ENCODE peak calls at places on chromosomes 7 and 10, in seven cellular contexts. T is neuronal stem cell, F is IMR-90, B is H9, S is trophoblast cell, X is mesenchymal stem cell, M is H1. W is an unnamed sample.

GRCh38 chr7:66747385-66748126 is 7.0 kb downstream of the RABGEF1 start:
- DNase-seq in M (no peak), T (no peak), B (no peak), F (no peak), S (no peak), X (no peak), W (no peak)

GRCh38 chr10:35092851-35093250 is 2.7 kb upstream of the CUL2 start:
- DNase-seq in X (no peak), M (no peak), T (no peak), B (no peak), F (no peak), S (peak; percentile 61), W (no peak)

GRCh38 chr7:26490631-26491624 is 199.3 kb downstream of the SNX10 start:
- DNase-seq in F (no peak), S (peak; percentile 43), X (no peak), B (no peak), M (no peak), T (no peak), W (no peak)

GRCh38 chr10:59991661-59992060 is 85.3 kb upstream of the CCDC6 start:
- DNase-seq in S (peak; percentile 33), X (peak; percentile 71), B (no peak), F (no peak), T (no peak), M (no peak), W (peak; percentile 42)

GRCh38 chr7:274262-274661 is 15.7 kb upstream of the FOXL3 start:
- DNase-seq in X (no peak), F (no peak), S (no peak), B (no peak), T (no peak), M (no peak), W (no peak)

GRCh38 chr7:45923290-45923689 is 2.2 kb upstream of the IGFBP3 start:
- DNase-seq in B (peak; percentile 62), M (no peak), X (peak; percentile 77), F (peak; percentile 72), S (peak; percentile 89), T (peak; percentile 64), W (peak; percentile 68)

GRCh38 chr7:29139191-29139590 is 7.1 kb downstream of the CPVL start:
- DNase-seq in X (no peak), M (no peak), S (peak; percentile 85), B (no peak), F (no peak), T (no peak), W (peak; percentile 40)

GRCh38 chr10:7410306-7410799 is 481 bp downstream of the SFMBT2 start:
- DNase-seq in F (peak; percentile 10), M (no peak), T (no peak), X (peak; percentile 39), S (peak; percentile 35), B (peak; percentile 68), W (peak; percentile 87)

GRCh38 chr10:11875183-11875498 is 52.0 kb downstream of the PROSER2 start:
- DNase-seq in S (no peak), F (peak; percentile 6), X (peak; percentile 43), M (no peak), T (no peak), B (peak; percentile 63), W (no peak)

GRCh38 chr7:590731-591551 is 71.3 kb upstream of the PDGFA start:
- DNase-seq in S (peak; percentile 67), X (no peak), F (no peak), B (no peak), M (no peak), T (no peak), W (no peak)

GRCh38 chr10:122515022-122515424 is 45.5 kb upstream of the DMBT1 start:
- DNase-seq in M (no peak), B (no peak), S (no peak), F (no peak), T (no peak), X (no peak), W (no peak)

GRCh38 chr10:46298346-46299266 is 11.8 kb downstream of the ANTXRL start:
- DNase-seq in T (no peak), X (no peak), B (no peak), F (no peak), M (no peak), S (no peak), W (no peak)

GRCh38 chr10:70903262-70903921 is 15.0 kb upstream of the PCBD1 start:
- DNase-seq in S (peak; percentile 50), F (peak; percentile 44), T (peak; percentile 49), M (no peak), X (peak; percentile 45), B (peak; percentile 83), W (peak; percentile 72)

GRCh38 chr10:105149371-105149871 is 508.3 kb downstream of the SORCS3 start:
- DNase-seq in S (no peak), F (no peak), T (no peak), X (no peak), B (no peak), M (no peak), W (no peak)

GRCh38 chr10:48684792-48685651 is at the start of gene WDFY4:
- DNase-seq in B (no peak), S (peak; percentile 13), M (no peak), X (no peak), T (no peak), F (no peak), W (no peak)

GRCh38 chr10:48770558-48771089 is 86.0 kb downstream of the WDFY4 start:
- DNase-seq in M (no peak), X (no peak), T (no peak), F (no peak), S (no peak), B (no peak), W (no peak)

GRCh38 chr7:116911799-116912198 is 41.5 kb upstream of the ST7 start:
- DNase-seq in T (no peak), B (no peak), M (no peak), F (no peak), X (peak; percentile 12), S (no peak), W (no peak)

GRCh38 chr10:17138450-17139062 is 8.9 kb upstream of the CUBN start:
- DNase-seq in B (no peak), M (no peak), S (no peak), F (no peak), X (no peak), T (no peak), W (no peak)

GRCh38 chr10:16891375-16892313 is 74.4 kb upstream of the RSU1 start:
- DNase-seq in F (peak; percentile 82), B (peak; percentile 82), M (peak; percentile 43), T (peak; percentile 53), S (peak; percentile 27), X (peak; percentile 82), W (peak; percentile 94)

GRCh38 chr7:5854738-5855137 is 25.9 kb upstream of the OCM start:
- DNase-seq in M (no peak), X (no peak), T (no peak), F (no peak), S (no peak), B (no peak), W (no peak)

GRCh38 chr7:977326-978048 is 2.1 kb upstream of the COX19 start:
- DNase-seq in T (no peak), S (no peak), F (peak; percentile 46), X (peak; percentile 34), M (no peak), B (no peak), W (no peak)

GRCh38 chr10:95836610-95837367 is 71.0 kb upstream of the CC2D2B start:
- DNase-seq in F (no peak), M (no peak), T (no peak), B (no peak), X (peak; percentile 31), S (no peak), W (no peak)
- H3K4me1 ChIP-seq in F (peaks cover 10% of the 10 kb centered on the region), M (no peaks in the 10 kb centered on the region), T (peaks cover 5% of the 10 kb centered on the region), B (no peaks in the 10 kb centered on the region), X (no peaks in the 10 kb centered on the region), S (no peaks in the 10 kb centered on the region), W (no peaks in the 10 kb centered on the region)

DNA sequence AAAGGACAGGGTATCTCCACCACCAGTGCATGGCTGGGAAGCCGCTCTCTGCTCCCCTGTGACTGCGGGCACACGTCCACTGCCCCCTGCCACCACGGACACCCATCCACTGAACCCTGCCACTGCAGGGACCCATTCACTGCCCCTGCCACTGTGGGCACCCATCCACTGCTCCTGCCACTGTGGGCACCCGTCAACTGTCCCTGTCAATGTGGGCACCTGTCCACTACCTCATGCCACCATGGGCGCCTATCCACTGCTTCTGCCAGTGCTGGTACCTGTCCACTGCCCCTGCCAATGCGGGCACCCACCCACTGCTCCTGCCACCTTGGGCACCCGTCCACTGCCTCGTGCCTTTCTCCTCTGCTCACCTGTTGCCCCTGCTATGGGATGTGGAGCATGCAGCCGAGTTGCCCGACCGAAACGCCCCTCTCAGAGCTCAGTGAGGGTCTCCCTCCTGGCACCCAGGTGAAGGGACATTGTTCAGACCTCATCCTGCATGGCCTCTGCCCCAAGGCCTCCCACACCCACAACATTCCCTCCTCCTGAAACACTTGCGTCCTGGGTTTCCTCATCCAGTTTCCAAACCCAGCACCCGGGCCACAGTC is 207.4 kb downstream of the ADARB2 start:
- DNase-seq in X (no peak), M (no peak), F (no peak), S (no peak), T (no peak), B (no peak), W (no peak)
- H2BK120ac ChIP-seq in X (no peak overlapping the region), M (no peak overlapping the region), F (no peak overlapping the region), S (no peak overlapping the region), T (no peak overlapping the region), B (no peak overlapping the region), W (no peak overlapping the region)

GRCh38 chr10:91690412-91690811 is 57.5 kb upstream of the PPP1R3C start:
- DNase-seq in X (no peak), F (no peak), T (no peak), M (no peak), B (no peak), S (no peak), W (no peak)
- H3K4me1 ChIP-seq in X (no peaks in the 10 kb centered on the region), F (peaks cover 8% of the 10 kb centered on the region), T (peaks cover 2% of the 10 kb centered on the region), M (no peaks in the 10 kb centered on the region), B (no peaks in the 10 kb centered on the region), S (no peaks in the 10 kb centered on the region), W (no peaks in the 10 kb centered on the region)

GRCh38 chr10:13462551-13462950 is 66.3 kb downstream of the BEND7 start:
- DNase-seq in B (no peak), T (no peak), X (no peak), S (peak; percentile 23), M (no peak), F (peak; percentile 53), W (no peak)

GRCh38 chr10:13453896-13454295 is 74.9 kb downstream of the BEND7 start:
- DNase-seq in T (no peak), M (no peak), X (no peak), S (no peak), B (no peak), F (no peak), W (no peak)

DNA sequence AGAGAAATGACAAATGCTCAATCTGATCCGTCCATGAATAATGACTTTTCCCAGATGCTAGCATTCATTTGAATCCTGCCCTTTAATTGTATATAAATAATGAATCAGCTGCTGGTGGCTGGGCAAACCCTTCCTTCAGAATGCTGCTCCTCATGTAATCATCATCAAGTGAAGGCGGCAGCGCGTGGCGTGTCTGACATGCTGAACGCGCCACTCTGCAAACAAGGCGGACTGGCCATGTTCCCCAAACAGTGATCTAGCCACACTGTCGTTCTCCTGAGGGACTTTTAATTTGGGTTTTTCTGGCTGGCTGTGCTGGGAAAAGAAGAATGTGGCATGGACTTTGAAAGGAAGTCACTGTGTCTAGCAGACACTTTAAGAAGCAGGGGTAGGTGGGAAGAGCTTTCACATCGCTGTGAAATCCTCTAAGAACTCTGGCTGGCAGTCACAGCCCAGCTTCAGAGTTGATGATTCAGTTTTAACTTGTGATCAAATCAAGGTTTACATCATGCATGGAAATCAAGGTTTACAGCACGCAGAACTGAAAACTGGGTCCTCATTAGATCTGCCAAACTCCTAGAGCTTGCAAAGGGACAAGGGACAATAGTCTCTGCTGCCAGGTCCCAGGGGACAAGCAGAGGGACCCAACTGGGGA is 70.6 kb downstream of the BEND7 start:
- DNase-seq in B (no peak), M (no peak), T (no peak), F (peak; percentile 45), S (no peak), X (no peak), W (no peak)
- H2BK120ac ChIP-seq in B (no peak overlapping the region), M (no peak overlapping the region), T (no peak overlapping the region), F (no peak overlapping the region), S (no peak overlapping the region), X (no peak overlapping the region), W (no peak overlapping the region)

W was measured in mesendoderm.